ENCODE peak calls at places on chromosome X, in six cellular contexts. Y is SK-N-SH, G is H1, O is HepG2, K is K562, W is GM12878. J is an unnamed sample.

GRCh38 chrX:7077241-7077909 is 70.1 kb upstream of the STS start:
- DNase-seq in O (no peak), G (no peak), Y (no peak), K (no peak), W (no peak), J (no peak)

GRCh38 chrX:119194631-119195030 is 41.5 kb upstream of the PGRMC1 start:
- DNase-seq in O (no peak), W (no peak), Y (no peak), K (no peak), G (no peak), J (no peak)

GRCh38 chrX:32673193-32673592 is 538.2 kb downstream of the DMD start:
- DNase-seq in Y (no peak), O (peak; percentile 0), K (no peak), G (no peak), W (no peak), J (no peak)

GRCh38 chrX:40868868-40869267 is 133.5 kb upstream of the MED14 start:
- DNase-seq in G (no peak), O (no peak), Y (no peak), K (no peak), W (no peak), J (no peak)

GRCh38 chrX:153933751-153934472 is 925 bp downstream of the NAA10 start:
- DNase-seq in O (no peak), W (no peak), Y (no peak), K (no peak), G (no peak), J (no peak)

GRCh38 chrX:111868726-111869638 is 7.0 kb upstream of the TRPC5OS start:
- DNase-seq in G (no peak), K (no peak), W (peak; percentile 40), Y (no peak), O (no peak), J (no peak)

GRCh38 chrX:29155286-29155685 is 568.0 kb downstream of the IL1RAPL1 start:
- DNase-seq in W (no peak), O (no peak), G (no peak), K (no peak), Y (no peak), J (no peak)

GRCh38 chrX:74788545-74789086 is 136.6 kb downstream of the NEXMIF start:
- DNase-seq in Y (peak; percentile 3), K (no peak), G (no peak), W (no peak), O (no peak), J (no peak)

GRCh38 chrX:133254666-133255065 is 36.5 kb upstream of the TFDP3 start:
- DNase-seq in O (peak; percentile 20), Y (no peak), W (no peak), G (no peak), K (no peak), J (no peak)

GRCh38 chrX:49184294-49185061 is 1.7 kb downstream of the PRICKLE3 start:
- DNase-seq in O (no peak), K (peak; percentile 80), G (peak; percentile 94), Y (no peak), W (no peak), J (peak; percentile 48)

GRCh38 chrX:72316408-72317079 is 10.8 kb upstream of the CITED1 start:
- DNase-seq in O (no peak), G (no peak), Y (no peak), K (no peak), W (no peak), J (no peak)

GRCh38 chrX:40145670-40146470 is 48.1 kb upstream of the BCOR start:
- DNase-seq in O (no peak), W (no peak), Y (peak; percentile 60), K (no peak), G (no peak), J (no peak)

GRCh38 chrX:76957485-76957884 is 489.7 kb upstream of the FGF16 start:
- DNase-seq in K (no peak), G (no peak), O (no peak), Y (no peak), W (no peak), J (no peak)
- TF ChIP-seq GABPA in K (no peak), G (no peak), O (no peak), Y (no peak), W (no peak), J (no peak)

GRCh38 chrX:79365591-79365990 is 1.5 kb downstream of the ITM2A start:
- DNase-seq in W (no peak), Y (no peak), K (no peak), G (no peak), O (no peak), J (no peak)

GRCh38 chrX:79366888-79367749 is at the start of gene ITM2A:
- DNase-seq in Y (peak; percentile 3), O (no peak), W (no peak), K (peak; percentile 49), G (peak; percentile 53), J (no peak)

GRCh38 chrX:79366556-79366887 is 612 bp downstream of the ITM2A start:
- DNase-seq in K (no peak), O (no peak), Y (peak; percentile 7), G (no peak), W (no peak), J (no peak)

GRCh38 chrX:79369871-79370270 is 2.7 kb upstream of the ITM2A start:
- DNase-seq in Y (no peak), K (no peak), W (no peak), G (no peak), O (no peak), J (no peak)

DNA sequence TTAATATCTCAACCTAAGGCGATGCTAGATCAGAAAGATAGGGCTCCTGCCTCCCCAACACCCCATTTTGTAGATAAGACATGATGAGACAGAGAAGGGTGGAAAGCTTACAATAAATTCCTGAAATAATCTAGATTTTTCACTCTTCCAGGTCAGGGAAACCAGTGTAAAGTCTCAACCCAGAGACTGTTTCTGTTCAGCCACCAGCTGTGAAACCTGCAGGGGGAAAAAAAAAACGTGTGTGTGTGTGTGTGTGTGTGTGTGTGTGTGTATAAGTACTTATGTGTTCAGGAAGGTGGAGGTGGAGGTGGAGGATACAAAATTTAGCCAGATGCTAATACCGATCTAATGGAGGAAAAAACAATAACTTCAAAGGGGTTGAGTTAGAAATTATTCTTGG is 773 bp upstream of the ITM2A start:
- DNase-seq in K (peak; percentile 4), W (no peak), O (no peak), G (no peak), Y (no peak), J (no peak)
- H3K4me3 ChIP-seq in K (peak overlapping the region; percentile 52), W (no peak overlapping the region), O (no peak overlapping the region), G (peak overlapping the region; percentile 48), Y (no peak overlapping the region), J (no peak overlapping the region)

GRCh38 chrX:13151806-13152510 is 107.5 kb upstream of the FAM9C start:
- DNase-seq in O (no peak), W (no peak), K (no peak), G (no peak), Y (no peak), J (no peak)
- H3K27ac ChIP-seq in O (no peak overlapping the region), W (no peak overlapping the region), K (no peak overlapping the region), G (peak overlapping the region; percentile 73), Y (no peak overlapping the region), J (no peak overlapping the region)

GRCh38 chrX:120302434-120302833 is 8.8 kb downstream of the TMEM255A start:
- DNase-seq in W (peak; percentile 61), K (no peak), Y (no peak), G (no peak), O (no peak), J (peak; percentile 27)
- TF ChIP-seq GABPA in W (no peak), K (no peak), Y (no peak), G (no peak), O (no peak), J (no peak)

DNA sequence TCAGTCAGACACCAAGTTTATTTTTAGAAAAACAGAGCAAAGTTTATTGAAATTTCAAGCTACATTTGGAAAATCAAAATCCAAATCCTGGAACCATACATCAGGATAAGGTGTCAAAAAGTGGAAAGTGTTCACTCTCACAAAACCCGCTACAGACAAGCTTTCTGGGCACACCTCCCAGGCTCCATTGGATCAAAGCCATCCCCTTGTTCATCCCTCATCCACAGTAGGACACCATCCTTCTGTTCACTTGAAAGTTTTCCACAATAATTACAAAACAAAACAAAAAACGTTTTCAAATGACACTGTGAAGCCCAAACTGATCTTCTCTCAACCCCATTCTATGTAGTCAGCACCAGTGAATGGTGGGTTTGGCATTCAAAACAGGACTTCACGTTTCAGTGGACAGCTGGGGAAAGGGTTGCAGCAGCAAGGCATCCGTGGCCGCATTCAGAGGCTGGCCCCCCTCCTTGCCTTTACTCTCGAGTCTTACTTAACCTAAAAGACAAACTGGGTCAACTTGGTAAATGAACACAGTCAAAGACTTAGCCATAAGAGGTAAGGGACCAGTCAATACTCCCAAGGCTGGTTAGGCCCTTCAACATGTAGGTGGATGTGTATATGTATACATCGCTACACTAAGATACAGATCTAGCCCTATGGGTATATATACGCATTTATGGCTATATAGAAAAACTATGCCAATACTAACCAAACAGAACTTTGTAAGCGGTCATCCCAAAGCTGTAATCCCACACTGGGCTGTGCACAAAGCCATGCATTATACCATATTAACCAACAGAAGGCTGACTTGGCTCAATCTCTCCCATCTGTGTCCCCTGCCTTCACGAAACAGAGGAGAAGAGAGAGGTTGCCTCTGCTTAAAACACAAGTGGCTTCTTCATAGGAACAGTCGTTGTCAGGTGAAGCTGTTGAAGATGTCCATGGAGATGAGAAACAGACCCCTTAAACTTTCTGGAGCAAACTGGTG is 62.1 kb downstream of the TSC22D3 start:
- DNase-seq in K (no peak), G (no peak), W (no peak), O (no peak), Y (no peak), J (no peak)
- H3K4me3 ChIP-seq in K (no peak overlapping the region), G (no peak overlapping the region), W (no peak overlapping the region), O (no peak overlapping the region), Y (no peak overlapping the region), J (no peak overlapping the region)

J was measured in HL-60.